ENCODE peak calls at places on chromosomes 13 and 19, in five cellular contexts. X is left ventricle myocardium inferior, R is body of pancreas, F is fibroblast of the aortic adventitia, U is transverse colon. Z is an unnamed sample.

GRCh38 chr19:33700408-33700757 is 78.6 kb downstream of the CHST8 start:
- DNase-seq in F (no peak), X (no peak), R (no peak), U (no peak), Z (no peak)

GRCh38 chr19:45179063-45179847 is 671 bp downstream of the BLOC1S3 start:
- DNase-seq in R (peak), U (peak), F (peak), X (no peak), Z (no peak)

GRCh38 chr19:43432866-43433673 is 18.4 kb downstream of the TEX101 start:
- DNase-seq in U (peak), R (peak), F (peak), X (peak), Z (peak)

GRCh38 chr19:47109541-47110375 is 3.8 kb downstream of the ZC3H4 start:
- DNase-seq in R (no peak), U (peak), F (peak), X (no peak), Z (peak)

GRCh38 chr13:24141333-24141910 is 19.1 kb upstream of the SPATA13 start:
- DNase-seq in R (no peak), F (peak), U (no peak), X (no peak), Z (no peak)

GRCh38 chr13:79779761-79780160 is 298.8 kb downstream of the NDFIP2 start:
- DNase-seq in F (peak), R (no peak), X (no peak), U (peak), Z (peak)

GRCh38 chr13:25174304-25174703 is 2.2 kb upstream of the AMER2 start:
- DNase-seq in U (no peak), R (no peak), F (no peak), X (no peak), Z (no peak)

GRCh38 chr19:46390866-46391265 is 22.5 kb downstream of the CCDC8 start:
- DNase-seq in U (no peak), R (no peak), F (peak), X (no peak), Z (no peak)

GRCh38 chr13:109256866-109257760 is 529.3 kb downstream of the IRS2 start:
- DNase-seq in R (no peak), F (peak), X (no peak), U (no peak), Z (no peak)

GRCh38 chr13:90201198-90201597 is 1146.3 kb upstream of the MIR17HG start:
- DNase-seq in X (no peak), R (no peak), U (no peak), F (no peak), Z (no peak)

GRCh38 chr13:45781553-45782326 is 69.8 kb downstream of the SIAH3 start:
- DNase-seq in X (peak), F (peak), U (peak), R (peak), Z (no peak)

GRCh38 chr13:52405767-52406494 is at the start of gene THSD1:
- DNase-seq in X (peak), F (peak), R (peak), U (peak), Z (peak)

GRCh38 chr13:101594936-101595335 is 142.5 kb downstream of the ITGBL1 start:
- DNase-seq in F (no peak), R (no peak), U (no peak), X (no peak), Z (no peak)

GRCh38 chr19:8221161-8221560 is 12.0 kb downstream of the CERS4 start:
- DNase-seq in F (no peak), X (no peak), U (no peak), R (peak), Z (no peak)

GRCh38 chr13:40589285-40590109 is 76.9 kb downstream of the FOXO1 start:
- DNase-seq in F (peak), U (peak), R (no peak), X (no peak), Z (peak)

GRCh38 chr13:102670130-102670529 is 24.7 kb downstream of the METTL21C start:
- DNase-seq in X (no peak), U (no peak), R (no peak), F (no peak), Z (no peak)

GRCh38 chr19:44260343-44260681 is 626 bp downstream of the ZNF233 start:
- DNase-seq in F (no peak), X (no peak), R (no peak), U (peak), Z (no peak)

GRCh38 chr13:87671824-87672603 is 843 bp downstream of the SLITRK5 start:
- DNase-seq in R (no peak), U (peak), X (no peak), F (no peak), Z (peak)

GRCh38 chr13:38417727-38418126 is 68.1 kb downstream of the UFM1 start:
- DNase-seq in X (no peak), U (no peak), R (no peak), F (no peak), Z (no peak)

GRCh38 chr13:25181597-25181996 is 9.5 kb upstream of the AMER2 start:
- DNase-seq in X (no peak), R (no peak), U (no peak), F (no peak), Z (no peak)

GRCh38 chr19:7441468-7442146 is 47.2 kb downstream of the PEX11G start:
- DNase-seq in F (no peak), U (no peak), X (no peak), R (no peak), Z (no peak)

GRCh38 chr13:61727714-61728275 is 312.1 kb upstream of the PCDH20 start:
- DNase-seq in R (no peak), X (no peak), U (no peak), F (no peak), Z (no peak)

GRCh38 chr19:7533281-7533819 is 2.2 kb upstream of the PNPLA6 start:
- DNase-seq in U (peak), F (peak), X (peak), R (peak), Z (peak)

GRCh38 chr19:19537321-19538048 is 580 bp upstream of the CILP2 start:
- DNase-seq in F (no peak), X (no peak), R (no peak), U (no peak), Z (no peak)

GRCh38 chr13:44109986-44110640 is 230.4 kb downstream of the LACC1 start:
- DNase-seq in X (no peak), U (peak), R (no peak), F (no peak), Z (peak)

GRCh38 chr19:32339988-32340874 is 5.2 kb upstream of the ZNF507 start:
- DNase-seq in U (peak), R (peak), F (peak), X (peak), Z (peak)

GRCh38 chr19:49664171-49665070 is 1.2 kb downstream of the IRF3 start:
- DNase-seq in X (peak), R (peak), F (peak), U (peak), Z (peak)

GRCh38 chr19:41930926-41931592 is 2.8 kb upstream of the ERFL start:
- DNase-seq in X (no peak), R (no peak), F (no peak), U (no peak), Z (no peak)

GRCh38 chr13:69959041-69959440 is 148.6 kb upstream of the ATXN8OS start:
- DNase-seq in U (no peak), X (no peak), R (no peak), F (no peak), Z (no peak)

GRCh38 chr13:44191504-44192171 is 182.0 kb upstream of the SERP2 start:
- DNase-seq in X (no peak), R (peak), F (peak), U (peak), Z (peak)

GRCh38 chr19:11288349-11288748 is 7.6 kb upstream of the TSPAN16 start:
- DNase-seq in R (no peak), X (no peak), F (peak), U (no peak), Z (no peak)

GRCh38 chr13:20924758-20925394 is 22.3 kb upstream of the XPO4 start:
- DNase-seq in F (peak), X (peak), R (peak), U (peak), Z (no peak)

GRCh38 chr13:114080739-114081561 is 51.5 kb downstream of the RASA3 start:
- DNase-seq in F (no peak), R (peak), U (peak), X (peak), Z (peak)

GRCh38 chr19:38277969-38278680 is 13.8 kb downstream of the SPINT2 start:
- DNase-seq in R (peak), U (no peak), X (peak), F (peak), Z (no peak)

GRCh38 chr13:34372581-34372980 is 554.6 kb downstream of the RFC3 start:
- DNase-seq in X (no peak), U (no peak), R (no peak), F (no peak), Z (no peak)

GRCh38 chr19:38264486-38265212 is at the start of gene SPINT2:
- DNase-seq in F (no peak), U (no peak), X (no peak), R (no peak), Z (no peak)

GRCh38 chr19:42528354-42529247 is at the start of gene CEACAM1:
- DNase-seq in R (no peak), F (no peak), U (peak), X (no peak), Z (peak)

GRCh38 chr13:46683879-46684278 is 113.1 kb downstream of the ESD start:
- DNase-seq in X (no peak), U (no peak), R (no peak), F (no peak), Z (no peak)

GRCh38 chr19:50368649-50369570 is 3.5 kb upstream of the NAPSA start:
- DNase-seq in U (peak), R (peak), X (peak), F (peak), Z (peak)

GRCh38 chr13:30334663-30335386 is 27.5 kb upstream of the KATNAL1 start:
- DNase-seq in X (no peak), R (peak), F (peak), U (no peak), Z (no peak)
- TF ChIP-seq CTCF in X (peak), R (peak), F (peak), U (peak), Z (peak)

DNA sequence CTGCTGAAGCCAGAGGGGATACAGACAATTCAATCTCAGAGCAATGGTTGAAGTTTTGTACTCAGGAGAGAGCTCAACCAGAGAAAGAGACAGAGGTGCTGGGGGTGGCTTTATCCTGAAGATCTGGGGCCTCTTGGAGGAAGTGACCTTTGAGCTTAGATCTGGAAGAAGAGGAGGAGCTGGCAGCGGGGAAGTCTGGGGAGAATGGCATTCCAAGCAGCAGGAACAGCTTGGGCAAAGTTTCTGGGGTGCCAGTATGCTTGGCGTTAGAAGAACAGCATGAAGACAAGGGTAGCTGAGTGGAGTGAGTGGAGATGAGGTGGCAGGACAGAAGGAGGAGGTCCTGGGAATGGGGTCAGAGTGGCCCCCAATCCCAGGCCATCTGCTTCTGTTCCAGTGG is 11.3 kb downstream of the MAST3 start:
- DNase-seq in U (peak), R (no peak), X (no peak), F (no peak), Z (peak)
- H3K4me3 ChIP-seq in U (peak), R (no peak), X (no peak), F (no peak), Z (no peak)

GRCh38 chr13:112102243-112102642 is 35.3 kb downstream of the SOX1 start:
- DNase-seq in R (no peak), F (no peak), X (no peak), U (no peak), Z (no peak)
- TF ChIP-seq CTCF in R (no peak), F (no peak), X (peak), U (peak), Z (no peak)

GRCh38 chr19:952049-952679 is 26.3 kb downstream of the ARID3A start:
- DNase-seq in X (no peak), U (no peak), F (no peak), R (no peak), Z (no peak)

GRCh38 chr19:953501-954271 is 27.9 kb downstream of the ARID3A start:
- DNase-seq in U (no peak), R (no peak), F (no peak), X (no peak), Z (no peak)

GRCh38 chr19:954272-954671 is 28.4 kb downstream of the ARID3A start:
- DNase-seq in R (no peak), U (no peak), X (no peak), F (no peak), Z (no peak)

GRCh38 chr19:954672-955494 is 29.0 kb downstream of the ARID3A start:
- DNase-seq in R (no peak), X (no peak), U (peak), F (no peak), Z (no peak)

DNA sequence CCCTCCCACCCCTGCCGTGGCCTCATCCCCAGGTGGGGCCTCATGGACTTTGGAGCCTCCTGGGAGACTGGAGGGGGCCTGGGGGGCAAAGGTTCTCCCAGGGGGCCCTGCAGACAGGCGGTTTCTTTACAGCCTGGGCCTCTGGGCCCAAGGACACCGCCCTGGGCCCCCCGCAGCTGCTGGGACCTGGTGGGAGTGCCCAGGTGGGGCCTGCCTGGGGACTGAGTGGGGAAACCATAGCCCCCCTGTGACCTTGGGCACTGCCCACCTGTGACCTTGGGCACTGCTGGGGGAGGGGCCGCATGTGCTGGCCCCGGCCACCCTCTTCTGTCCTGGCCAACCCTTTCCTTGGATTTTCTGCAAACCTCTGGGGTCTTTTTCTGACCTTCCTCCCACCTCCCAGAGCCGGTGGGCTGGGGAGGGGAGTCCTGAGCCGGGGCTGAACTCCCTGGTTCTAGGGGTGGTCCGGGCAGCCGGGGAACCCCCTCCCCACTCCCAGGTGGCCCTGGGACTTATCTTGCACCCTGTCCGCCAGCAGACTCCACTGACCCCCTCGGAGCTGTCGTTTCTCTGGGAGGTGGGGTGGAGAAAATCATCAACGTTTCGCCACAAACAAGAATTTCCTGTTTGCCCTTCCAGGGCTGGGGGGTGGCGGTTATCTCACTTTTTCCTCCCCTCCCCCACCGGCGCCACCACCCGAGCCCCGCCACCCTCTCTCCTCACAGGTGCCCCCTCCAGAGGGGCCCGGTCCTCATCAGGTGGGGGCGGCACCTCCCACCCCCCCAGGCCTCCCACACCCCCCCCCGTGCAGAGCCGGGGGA is 27.1 kb downstream of the ARID3A start:
- DNase-seq in U (peak), F (no peak), R (peak), X (no peak), Z (peak)
- H3K4me3 ChIP-seq in U (peak), F (no peak), R (no peak), X (no peak), Z (peak)

DNA sequence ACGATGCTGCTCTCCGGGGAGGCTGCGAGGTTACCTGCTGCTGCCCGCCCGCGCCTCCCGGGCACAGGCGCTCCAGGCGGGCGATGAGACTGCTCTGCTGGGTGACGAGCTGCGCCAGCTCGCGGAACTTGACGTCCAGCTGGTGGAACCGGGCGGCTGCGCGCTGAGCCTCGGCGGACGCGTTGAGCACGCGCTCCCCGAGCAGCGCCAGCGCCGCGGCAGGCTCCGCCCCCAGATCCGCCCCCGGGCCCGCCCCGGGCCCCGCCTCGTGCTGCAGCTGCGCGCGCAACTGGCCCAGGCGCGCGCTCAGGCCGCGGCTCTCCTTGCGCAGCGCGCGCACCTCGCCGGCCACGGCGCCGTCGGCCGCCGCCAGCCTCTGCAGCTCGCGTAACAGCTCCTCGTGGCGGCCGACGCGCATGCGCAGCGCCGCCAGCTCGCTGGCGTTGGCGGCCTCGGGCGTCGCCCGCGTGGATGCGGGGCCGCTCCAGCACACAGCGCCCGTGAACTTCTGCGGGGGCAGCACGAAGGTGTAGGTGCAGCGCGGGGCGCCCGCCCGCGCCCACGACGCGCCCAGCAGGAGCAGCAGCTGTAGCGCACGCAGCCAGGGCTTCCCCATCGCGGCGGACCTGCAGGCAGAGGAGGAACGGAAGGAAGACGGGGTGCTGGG is 6.4 kb downstream of the ANGPTL6 start:
- DNase-seq in X (peak), U (peak), F (peak), R (peak), Z (peak)
- TF ChIP-seq CTCF in X (no peak), U (no peak), F (no peak), R (no peak), Z (peak)

GRCh38 chr19:2306971-2307370 is 983 bp downstream of the LINGO3 start:
- DNase-seq in R (no peak), U (no peak), X (no peak), F (no peak), Z (no peak)

GRCh38 chr19:2305424-2305823 is 2.5 kb downstream of the LINGO3 start:
- DNase-seq in R (no peak), X (no peak), U (no peak), F (no peak), Z (no peak)

GRCh38 chr19:2308114-2308556 is at the start of gene LINGO3:
- DNase-seq in U (no peak), F (no peak), X (no peak), R (no peak), Z (no peak)

GRCh38 chr19:2305974-2306806 is 1.8 kb downstream of the LINGO3 start:
- DNase-seq in F (no peak), U (no peak), X (no peak), R (no peak), Z (no peak)

GRCh38 chr19:2307518-2308012 is 389 bp downstream of the LINGO3 start:
- DNase-seq in R (no peak), X (no peak), F (no peak), U (no peak), Z (no peak)
- H3K4me3 ChIP-seq in R (no peak), X (peak), F (no peak), U (peak), Z (no peak)

Z was measured in Peyer's patch.